ENCODE peak calls at places on chromosome 14, in eight cellular contexts. One of them, this sample, is unnamed.
A peak's percentile ranks its signal among the peaks of the same experiment; 100 is the strongest.

GRCh38 chr14:89184952-89185351 is 232.1 kb downstream of the FOXN3 start:
- DNase-seq in GM13977: no peak
- DNase-seq in WTC11: no peak
- DNase-seq in cardiac fibroblast: no peak
- DNase-seq in G401: peak; percentile 94
- DNase-seq in stimulated activated CD4-positive, alpha-beta T cell treated with anti-CD3 and anti-CD28 coated beads, Interleukin-1b, Interleukin-23, amount 100 ng/mL, for 48 hours: no peak
- DNase-seq in T-helper 9 cell: no peak
- DNase-seq in CD4-positive, CD25-positive, alpha-beta regulatory T cell: no peak
- DNase-seq in this sample: no peak

GRCh38 chr14:31161274-31161673 is 46.3 kb downstream of the HECTD1 start:
- DNase-seq in GM13977: no peak
- DNase-seq in WTC11: no peak
- DNase-seq in cardiac fibroblast: no peak
- DNase-seq in CD4-positive, CD25-positive, alpha-beta regulatory T cell: no peak
- DNase-seq in G401: no peak
- DNase-seq in T-helper 9 cell: no peak
- DNase-seq in stimulated activated CD4-positive, alpha-beta T cell treated with anti-CD3 and anti-CD28 coated beads, Interleukin-1b, Interleukin-23, amount 100 ng/mL, for 48 hours: no peak
- DNase-seq in this sample: no peak

GRCh38 chr14:64703393-64704144 is 655 bp upstream of the PLEKHG3 start:
- DNase-seq in G401: peak; percentile 27
- DNase-seq in T-helper 9 cell: no peak
- DNase-seq in stimulated activated CD4-positive, alpha-beta T cell treated with anti-CD3 and anti-CD28 coated beads, Interleukin-1b, Interleukin-23, amount 100 ng/mL, for 48 hours: no peak
- DNase-seq in CD4-positive, CD25-positive, alpha-beta regulatory T cell: no peak
- DNase-seq in WTC11: no peak
- DNase-seq in cardiac fibroblast: peak; percentile 35
- DNase-seq in GM13977: no peak
- DNase-seq in this sample: no peak

GRCh38 chr14:66359500-66359899 is 126.7 kb upstream of the CCDC196 start:
- DNase-seq in G401: peak; percentile 88
- DNase-seq in WTC11: no peak
- DNase-seq in T-helper 9 cell: peak; percentile 5
- DNase-seq in stimulated activated CD4-positive, alpha-beta T cell treated with anti-CD3 and anti-CD28 coated beads, Interleukin-1b, Interleukin-23, amount 100 ng/mL, for 48 hours: no peak
- DNase-seq in cardiac fibroblast: peak; percentile 81
- DNase-seq in CD4-positive, CD25-positive, alpha-beta regulatory T cell: peak; percentile 71
- DNase-seq in GM13977: peak; percentile 46
- DNase-seq in this sample: peak; percentile 17

GRCh38 chr14:104096318-104096717 is 10.8 kb downstream of the ASPG start:
- DNase-seq in GM13977: no peak
- DNase-seq in stimulated activated CD4-positive, alpha-beta T cell treated with anti-CD3 and anti-CD28 coated beads, Interleukin-1b, Interleukin-23, amount 100 ng/mL, for 48 hours: no peak
- DNase-seq in T-helper 9 cell: no peak
- DNase-seq in cardiac fibroblast: no peak
- DNase-seq in G401: no peak
- DNase-seq in CD4-positive, CD25-positive, alpha-beta regulatory T cell: no peak
- DNase-seq in WTC11: no peak
- DNase-seq in this sample: no peak

GRCh38 chr14:94998702-94999101 is 158.6 kb downstream of the DICER1 start:
- DNase-seq in T-helper 9 cell: no peak
- DNase-seq in GM13977: no peak
- DNase-seq in G401: no peak
- DNase-seq in WTC11: peak; percentile 65
- DNase-seq in CD4-positive, CD25-positive, alpha-beta regulatory T cell: no peak
- DNase-seq in cardiac fibroblast: no peak
- DNase-seq in stimulated activated CD4-positive, alpha-beta T cell treated with anti-CD3 and anti-CD28 coated beads, Interleukin-1b, Interleukin-23, amount 100 ng/mL, for 48 hours: no peak
- DNase-seq in this sample: no peak

GRCh38 chr14:100348779-100349708 is 25.9 kb downstream of the SLC25A47 start:
- DNase-seq in stimulated activated CD4-positive, alpha-beta T cell treated with anti-CD3 and anti-CD28 coated beads, Interleukin-1b, Interleukin-23, amount 100 ng/mL, for 48 hours: no peak
- DNase-seq in T-helper 9 cell: no peak
- DNase-seq in WTC11: no peak
- DNase-seq in G401: no peak
- DNase-seq in cardiac fibroblast: no peak
- DNase-seq in CD4-positive, CD25-positive, alpha-beta regulatory T cell: no peak
- DNase-seq in GM13977: no peak
- DNase-seq in this sample: no peak

GRCh38 chr14:101471723-101472517 is 89.4 kb upstream of the DIO3 start:
- DNase-seq in G401: no peak
- DNase-seq in stimulated activated CD4-positive, alpha-beta T cell treated with anti-CD3 and anti-CD28 coated beads, Interleukin-1b, Interleukin-23, amount 100 ng/mL, for 48 hours: no peak
- DNase-seq in GM13977: no peak
- DNase-seq in cardiac fibroblast: no peak
- DNase-seq in WTC11: no peak
- DNase-seq in T-helper 9 cell: no peak
- DNase-seq in CD4-positive, CD25-positive, alpha-beta regulatory T cell: no peak
- DNase-seq in this sample: no peak

GRCh38 chr14:77181603-77182437 is at the start of gene TMEM63C:
- DNase-seq in stimulated activated CD4-positive, alpha-beta T cell treated with anti-CD3 and anti-CD28 coated beads, Interleukin-1b, Interleukin-23, amount 100 ng/mL, for 48 hours: peak; percentile 76
- DNase-seq in CD4-positive, CD25-positive, alpha-beta regulatory T cell: peak; percentile 41
- DNase-seq in T-helper 9 cell: peak; percentile 13
- DNase-seq in WTC11: peak; percentile 98
- DNase-seq in GM13977: peak; percentile 76
- DNase-seq in G401: peak; percentile 92
- DNase-seq in cardiac fibroblast: peak; percentile 5
- DNase-seq in this sample: no peak

GRCh38 chr14:75979641-75980422 is 2.0 kb downstream of the TGFB3 start:
- DNase-seq in cardiac fibroblast: peak; percentile 34
- DNase-seq in T-helper 9 cell: no peak
- DNase-seq in stimulated activated CD4-positive, alpha-beta T cell treated with anti-CD3 and anti-CD28 coated beads, Interleukin-1b, Interleukin-23, amount 100 ng/mL, for 48 hours: no peak
- DNase-seq in CD4-positive, CD25-positive, alpha-beta regulatory T cell: no peak
- DNase-seq in G401: no peak
- DNase-seq in GM13977: no peak
- DNase-seq in WTC11: no peak
- DNase-seq in this sample: no peak

GRCh38 chr14:61887628-61888027 is 125.4 kb downstream of the SNAPC1 start:
- DNase-seq in GM13977: no peak
- DNase-seq in stimulated activated CD4-positive, alpha-beta T cell treated with anti-CD3 and anti-CD28 coated beads, Interleukin-1b, Interleukin-23, amount 100 ng/mL, for 48 hours: no peak
- DNase-seq in cardiac fibroblast: no peak
- DNase-seq in T-helper 9 cell: no peak
- DNase-seq in WTC11: no peak
- DNase-seq in G401: no peak
- DNase-seq in CD4-positive, CD25-positive, alpha-beta regulatory T cell: no peak
- DNase-seq in this sample: no peak

GRCh38 chr14:20686386-20687143 is 2.0 kb upstream of the ANG start:
- DNase-seq in G401: no peak
- DNase-seq in GM13977: no peak
- DNase-seq in CD4-positive, CD25-positive, alpha-beta regulatory T cell: no peak
- DNase-seq in T-helper 9 cell: no peak
- DNase-seq in cardiac fibroblast: no peak
- DNase-seq in stimulated activated CD4-positive, alpha-beta T cell treated with anti-CD3 and anti-CD28 coated beads, Interleukin-1b, Interleukin-23, amount 100 ng/mL, for 48 hours: no peak
- DNase-seq in WTC11: no peak
- DNase-seq in this sample: no peak

This sample was measured in skeletal muscle cell.